ENCODE peak calls at places on chromosomes 3 and 15, in nine cellular contexts. O, A, S, D, B, N, J, E and R are unnamed samples.

GRCh38 chr15:85021409-85021808 is 39.8 kb downstream of the PDE8A start:
- DNase-seq in B (no peak), E (no peak), D (no peak), A (no peak), J (no peak), O (no peak), S (no peak), N (no peak), R (no peak)

GRCh38 chr3:139811331-139811730 is 123.7 kb upstream of the CLSTN2 start:
- DNase-seq in D (peak; percentile 41), B (no peak), O (no peak), J (no peak), E (no peak), A (no peak), N (no peak), S (no peak), R (no peak)

GRCh38 chr3:178291971-178292370 is 244.3 kb upstream of the KCNMB2 start:
- DNase-seq in E (no peak), B (no peak), J (no peak), D (no peak), N (no peak), S (no peak), O (no peak), A (no peak), R (no peak)

GRCh38 chr3:42733501-42734262 is 31.1 kb upstream of the HHATL start:
- DNase-seq in D (no peak), J (no peak), O (no peak), N (no peak), S (no peak), A (peak; percentile 12), E (no peak), B (no peak), R (no peak)

GRCh38 chr3:127458698-127459097 is 131.8 kb downstream of the TPRA1 start:
- DNase-seq in B (no peak), O (no peak), E (peak; percentile 28), N (no peak), D (peak; percentile 9), A (no peak), S (peak; percentile 32), J (no peak), R (no peak)

GRCh38 chr3:90010341-90010740 is 902.9 kb downstream of the EPHA3 start:
- DNase-seq in E (no peak), N (no peak), A (no peak), D (peak; percentile 27), B (no peak), J (no peak), S (no peak), O (no peak), R (no peak)

GRCh38 chr3:145882416-145882815 is 278.6 kb downstream of the PLOD2 start:
- DNase-seq in A (no peak), N (no peak), O (no peak), D (no peak), E (no peak), B (no peak), S (no peak), J (no peak), R (no peak)

GRCh38 chr15:45785897-45786296 is 151.1 kb downstream of the SQOR start:
- DNase-seq in D (no peak), S (no peak), E (no peak), A (no peak), N (no peak), O (no peak), B (no peak), J (no peak), R (no peak)